ENCODE peak calls at places on chromosomes 13 and 19, in four cellular contexts. E, J, T and H are unnamed samples.

GRCh38 chr13:74774252-74774651 is 640.0 kb upstream of the KLF12 start:
- DNase-seq in E (no peak), J (no peak), T (no peak), H (no peak)

GRCh38 chr19:28454083-28454482 is 758.9 kb downstream of the UQCRFS1 start:
- DNase-seq in E (no peak), J (no peak), T (no peak), H (no peak)

GRCh38 chr13:39451860-39452301 is 151.1 kb downstream of the LHFPL6 start:
- DNase-seq in E (no peak), J (no peak), T (no peak), H (no peak)

GRCh38 chr13:21695536-21695935 is 24.7 kb downstream of the FGF9 start:
- DNase-seq in E (no peak), J (no peak), T (no peak), H (no peak)

GRCh38 chr19:15436826-15437110 is 13.0 kb downstream of the WIZ start:
- DNase-seq in E (no peak), J (no peak), T (no peak), H (no peak)

GRCh38 chr19:41299755-41300089 is 10.2 kb upstream of the CCDC97 start:
- DNase-seq in E (no peak), J (no peak), T (no peak), H (no peak)

GRCh38 chr19:10762656-10763055 is 44.8 kb downstream of the DNM2 start:
- DNase-seq in E (no peak), J (no peak), T (no peak), H (no peak)

GRCh38 chr19:13953021-13953531 is 767 bp downstream of the DCAF15 start:
- DNase-seq in E (no peak), J (no peak), T (no peak), H (no peak)

GRCh38 chr13:99151516-99151915 is 49.1 kb upstream of the UBAC2 start:
- DNase-seq in E (no peak), J (no peak), T (no peak), H (no peak)

GRCh38 chr13:73898276-73898675 is 235.9 kb downstream of the KLF12 start:
- DNase-seq in E (no peak), J (no peak), T (no peak), H (peak; percentile 8)

GRCh38 chr19:15248648-15249559 is 16.7 kb upstream of the EPHX3 start:
- DNase-seq in E (no peak), J (no peak), T (no peak), H (no peak)

GRCh38 chr19:6103217-6103644 is 7.1 kb downstream of the RFX2 start:
- DNase-seq in E (no peak), J (no peak), T (no peak), H (no peak)

DNA sequence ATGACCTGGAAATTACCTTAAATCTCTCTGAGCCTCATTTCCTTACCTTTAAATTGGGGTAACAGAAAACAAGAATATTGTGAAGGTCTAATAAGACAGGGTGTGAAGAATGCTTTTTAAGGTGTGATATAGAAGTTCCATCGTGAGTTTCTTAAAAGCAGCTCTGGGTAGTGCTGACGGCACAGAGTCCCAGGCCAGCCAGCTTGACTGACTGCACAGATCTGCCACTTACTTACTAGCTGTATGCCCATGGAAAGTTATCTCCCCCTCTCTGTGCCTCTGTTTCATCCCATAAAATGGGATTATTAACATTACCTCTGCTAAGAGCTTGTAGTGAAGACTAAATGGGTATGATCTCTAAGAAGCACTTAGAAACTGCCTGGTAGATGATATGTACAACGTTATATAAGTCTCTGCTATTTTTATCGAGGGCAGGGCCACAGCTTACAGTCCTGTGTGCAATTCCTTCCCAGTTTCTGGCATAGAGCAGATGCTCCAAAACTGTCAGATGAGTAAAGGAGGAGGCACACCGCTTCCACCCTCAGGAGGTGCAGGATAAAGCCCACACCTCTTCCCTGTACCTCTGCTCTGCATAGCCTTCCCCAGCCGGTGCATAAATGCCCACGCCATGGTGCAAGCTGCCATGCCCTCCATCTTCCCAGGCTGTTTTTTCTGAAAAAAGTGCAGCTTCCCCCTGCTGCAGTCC is 99.6 kb downstream of the MBNL2 start:
- DNase-seq in E (no peak), J (no peak), T (no peak), H (no peak)
- TF ChIP-seq POLR2AphosphoS5 in E (no peak), J (no peak), T (no peak), H (no peak)

DNA sequence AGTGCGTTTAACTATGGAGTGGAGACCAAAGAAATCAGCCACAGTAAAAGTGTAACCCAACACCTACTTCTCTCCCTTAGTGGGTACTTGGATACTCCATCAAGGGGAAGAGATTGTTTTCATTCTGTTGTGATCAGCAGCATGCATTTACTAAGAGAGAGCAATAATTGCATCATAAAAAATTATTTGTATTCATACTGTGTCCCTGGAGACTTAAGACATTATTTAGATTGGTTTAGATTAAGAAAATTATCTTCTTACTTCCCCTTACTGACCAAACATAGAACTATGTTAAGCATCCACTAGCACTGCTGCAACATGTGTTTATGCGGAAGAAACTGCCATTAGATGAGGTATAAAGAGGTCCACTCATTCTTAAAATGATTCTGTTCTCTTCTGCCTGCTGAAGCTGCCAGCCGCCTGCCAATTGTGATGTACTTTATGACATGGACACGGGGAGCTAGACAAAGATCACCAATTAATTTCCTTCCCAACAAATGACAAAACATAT is 738.5 kb downstream of the DIAPH3 start:
- DNase-seq in E (no peak), J (no peak), T (no peak), H (no peak)
- TF ChIP-seq TCF12 in E (no peak), J (no peak), T (no peak), H (peak; percentile 57)

DNA sequence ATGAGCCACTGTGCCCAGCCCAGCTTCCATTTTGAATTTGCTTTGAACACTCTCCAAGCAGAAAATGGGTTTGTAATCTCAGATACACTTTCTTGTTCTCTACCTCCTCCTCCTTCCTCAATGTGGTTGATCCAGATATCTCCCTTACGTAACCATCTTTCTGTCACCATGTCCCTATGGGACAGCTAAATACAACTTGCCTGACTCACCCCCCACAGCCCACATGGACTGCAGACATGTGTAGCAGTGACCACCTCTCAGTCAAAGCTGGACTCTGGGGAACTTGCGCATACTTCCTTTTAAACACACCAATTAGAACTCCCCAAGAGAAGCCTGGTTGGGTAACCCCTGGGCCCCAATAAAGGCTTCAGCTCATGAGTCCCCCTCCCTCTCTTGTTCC is 10.8 kb upstream of the ZNF799 start:
- DNase-seq in E (no peak), J (no peak), T (no peak), H (no peak)
- TF ChIP-seq POLR2AphosphoS5 in E (no peak), J (no peak), T (no peak), H (no peak)

GRCh38 chr19:49210108-49210900 is 52.7 kb downstream of the TRPM4 start:
- DNase-seq in E (peak; percentile 91), J (no peak), T (no peak), H (peak; percentile 69)
- TF ChIP-seq TCF12 in E (peak; percentile 14), J (no peak), T (no peak), H (no peak)

DNA sequence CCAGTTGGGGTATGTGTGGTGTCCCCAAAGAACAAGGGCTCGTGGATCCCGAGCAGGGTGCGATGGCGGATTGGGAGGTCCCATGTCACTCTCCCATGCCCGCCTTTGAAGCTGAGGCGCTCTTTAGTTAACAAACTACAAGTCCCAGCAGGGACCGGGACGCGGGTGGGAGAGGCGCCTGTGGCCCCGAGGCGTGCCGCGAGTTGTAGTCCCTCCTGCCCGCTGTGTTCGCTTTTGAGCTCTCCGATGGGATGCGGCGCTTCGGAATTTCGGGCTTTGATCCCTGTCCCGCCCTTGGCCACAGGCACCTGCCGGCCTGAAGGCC is 10.9 kb downstream of the CYTH2 start:
- DNase-seq in E (no peak), J (no peak), T (no peak), H (no peak)
- TF ChIP-seq POLR2AphosphoS5 in E (peak; percentile 20), J (no peak), T (no peak), H (no peak)

GRCh38 chr19:16654151-16654550 is 5.8 kb downstream of the SMIM7 start:
- DNase-seq in E (no peak), J (no peak), T (peak; percentile 35), H (peak; percentile 58)

GRCh38 chr19:16657384-16657783 is 2.6 kb downstream of the SMIM7 start:
- DNase-seq in E (no peak), J (no peak), T (no peak), H (no peak)

GRCh38 chr19:16650821-16651220 is 9.1 kb downstream of the SMIM7 start:
- DNase-seq in E (no peak), J (no peak), T (no peak), H (no peak)

GRCh38 chr19:16655727-16656126 is 4.2 kb downstream of the SMIM7 start:
- DNase-seq in E (no peak), J (no peak), T (no peak), H (no peak)

DNA sequence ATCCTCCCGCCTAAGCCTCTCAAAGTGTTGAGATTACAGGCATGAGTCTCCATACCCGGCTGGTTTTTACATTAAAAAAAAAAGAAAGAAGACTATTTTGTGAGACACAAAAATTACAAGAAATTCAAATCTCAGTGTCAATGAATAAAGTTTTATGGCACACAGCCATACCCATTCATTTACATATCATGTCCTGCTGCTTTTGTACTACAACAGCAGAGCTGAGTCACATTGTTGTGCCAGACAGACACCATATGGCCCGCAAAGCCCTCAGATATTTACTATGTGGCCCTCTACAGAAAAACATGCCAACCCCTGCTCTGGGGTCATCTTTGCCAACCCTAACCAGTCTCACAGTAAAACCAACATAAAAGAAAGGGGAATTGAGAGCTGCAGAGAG is 5.3 kb downstream of the SMIM7 start:
- DNase-seq in E (no peak), J (no peak), T (no peak), H (no peak)
- TF ChIP-seq TCF12 in E (no peak), J (no peak), T (no peak), H (no peak)